ENCODE peak calls at places on chromosomes 5 and 9, in seven cellular contexts. One of them, this sample, is unnamed.

GRCh38 chr9:93093449-93094293 is 2.3 kb upstream of the CARD19 start:
- DNase-seq in fibroblast of lung: no peak
- DNase-seq in mammary epithelial cell: no peak
- DNase-seq in left lung: peak; percentile 71
- DNase-seq in MM.1S: peak; percentile 42
- DNase-seq in stomach: no peak
- DNase-seq in sigmoid colon: peak; percentile 65
- DNase-seq in this sample: peak; percentile 46

GRCh38 chr5:38011641-38012188 is 171.9 kb upstream of the GDNF start:
- DNase-seq in mammary epithelial cell: no peak
- DNase-seq in fibroblast of lung: no peak
- DNase-seq in MM.1S: no peak
- DNase-seq in sigmoid colon: no peak
- DNase-seq in stomach: no peak
- DNase-seq in left lung: no peak
- DNase-seq in this sample: no peak

GRCh38 chr5:40137223-40137622 is 542.5 kb upstream of the PTGER4 start:
- DNase-seq in sigmoid colon: no peak
- DNase-seq in mammary epithelial cell: no peak
- DNase-seq in fibroblast of lung: no peak
- DNase-seq in MM.1S: no peak
- DNase-seq in stomach: no peak
- DNase-seq in left lung: no peak
- DNase-seq in this sample: no peak

GRCh38 chr9:1207681-1208080 is 157.5 kb downstream of the DMRT2 start:
- DNase-seq in stomach: no peak
- DNase-seq in sigmoid colon: no peak
- DNase-seq in mammary epithelial cell: no peak
- DNase-seq in MM.1S: no peak
- DNase-seq in left lung: no peak
- DNase-seq in fibroblast of lung: no peak
- DNase-seq in this sample: no peak

GRCh38 chr9:5557606-5558587 is 47.6 kb downstream of the PDCD1LG2 start:
- DNase-seq in stomach: no peak
- DNase-seq in left lung: no peak
- DNase-seq in fibroblast of lung: peak; percentile 34
- DNase-seq in sigmoid colon: no peak
- DNase-seq in mammary epithelial cell: peak; percentile 53
- DNase-seq in MM.1S: peak; percentile 57
- DNase-seq in this sample: no peak

GRCh38 chr9:70406446-70406862 is 8.0 kb downstream of the KLF9 start:
- DNase-seq in fibroblast of lung: peak; percentile 63
- DNase-seq in stomach: no peak
- DNase-seq in sigmoid colon: peak; percentile 67
- DNase-seq in mammary epithelial cell: no peak
- DNase-seq in MM.1S: no peak
- DNase-seq in left lung: no peak
- DNase-seq in this sample: no peak

GRCh38 chr5:154474267-154474956 is 3.6 kb downstream of the HAND1 start:
- DNase-seq in stomach: no peak
- DNase-seq in mammary epithelial cell: no peak
- DNase-seq in sigmoid colon: no peak
- DNase-seq in MM.1S: no peak
- DNase-seq in fibroblast of lung: no peak
- DNase-seq in left lung: no peak
- DNase-seq in this sample: no peak

GRCh38 chr9:37904647-37905505 is 949 bp upstream of the SLC25A51 start:
- DNase-seq in sigmoid colon: peak; percentile 64
- DNase-seq in fibroblast of lung: peak; percentile 64
- DNase-seq in mammary epithelial cell: peak; percentile 24
- DNase-seq in stomach: no peak
- DNase-seq in MM.1S: peak; percentile 34
- DNase-seq in left lung: no peak
- DNase-seq in this sample: peak; percentile 13

GRCh38 chr5:58294598-58295298 is 165.1 kb downstream of the PLK2 start:
- DNase-seq in fibroblast of lung: peak; percentile 15
- DNase-seq in MM.1S: no peak
- DNase-seq in sigmoid colon: no peak
- DNase-seq in left lung: no peak
- DNase-seq in mammary epithelial cell: peak; percentile 79
- DNase-seq in stomach: no peak
- DNase-seq in this sample: no peak

GRCh38 chr5:179585903-179586511 is 35.7 kb downstream of the RUFY1 start:
- DNase-seq in MM.1S: no peak
- DNase-seq in stomach: no peak
- DNase-seq in sigmoid colon: no peak
- DNase-seq in fibroblast of lung: no peak
- DNase-seq in mammary epithelial cell: no peak
- DNase-seq in left lung: no peak
- DNase-seq in this sample: no peak

GRCh38 chr9:123251324-123251723 is 17.1 kb downstream of the STRBP start:
- DNase-seq in fibroblast of lung: no peak
- DNase-seq in left lung: no peak
- DNase-seq in stomach: no peak
- DNase-seq in mammary epithelial cell: no peak
- DNase-seq in MM.1S: no peak
- DNase-seq in sigmoid colon: no peak
- DNase-seq in this sample: no peak

GRCh38 chr5:54909126-54909525 is 76.3 kb downstream of the ESM1 start:
- DNase-seq in MM.1S: no peak
- DNase-seq in stomach: no peak
- DNase-seq in left lung: no peak
- DNase-seq in sigmoid colon: no peak
- DNase-seq in fibroblast of lung: no peak
- DNase-seq in mammary epithelial cell: no peak
- DNase-seq in this sample: no peak

GRCh38 chr9:105242062-105242461 is 2.4 kb upstream of the SLC44A1 start:
- DNase-seq in stomach: no peak
- DNase-seq in fibroblast of lung: no peak
- DNase-seq in sigmoid colon: no peak
- DNase-seq in MM.1S: no peak
- DNase-seq in mammary epithelial cell: no peak
- DNase-seq in left lung: no peak
- DNase-seq in this sample: no peak

GRCh38 chr9:10438955-10439354 is 173.8 kb downstream of the PTPRD start:
- DNase-seq in stomach: no peak
- DNase-seq in mammary epithelial cell: no peak
- DNase-seq in left lung: no peak
- DNase-seq in fibroblast of lung: no peak
- DNase-seq in sigmoid colon: no peak
- DNase-seq in MM.1S: no peak
- DNase-seq in this sample: no peak

GRCh38 chr9:111386386-111386785 is 56.4 kb upstream of the OR2K2 start:
- DNase-seq in MM.1S: no peak
- DNase-seq in fibroblast of lung: no peak
- DNase-seq in mammary epithelial cell: peak; percentile 11
- DNase-seq in sigmoid colon: no peak
- DNase-seq in stomach: no peak
- DNase-seq in left lung: no peak
- DNase-seq in this sample: no peak

GRCh38 chr5:178152491-178153444 is 917 bp downstream of the NHP2 start:
- DNase-seq in stomach: no peak
- DNase-seq in left lung: no peak
- DNase-seq in sigmoid colon: no peak
- DNase-seq in MM.1S: no peak
- DNase-seq in mammary epithelial cell: no peak
- DNase-seq in fibroblast of lung: no peak
- DNase-seq in this sample: no peak

GRCh38 chr9:134648701-134649525 is 7.3 kb downstream of the COL5A1 start:
- DNase-seq in sigmoid colon: no peak
- DNase-seq in left lung: peak; percentile 51
- DNase-seq in MM.1S: no peak
- DNase-seq in fibroblast of lung: peak; percentile 33
- DNase-seq in mammary epithelial cell: no peak
- DNase-seq in stomach: no peak
- DNase-seq in this sample: no peak
- H3K4me1 ChIP-seq in sigmoid colon: peaks cover 77% of the 10 kb centered on the region
- H3K4me1 ChIP-seq in left lung: peaks cover 6% of the 10 kb centered on the region
- H3K4me1 ChIP-seq in MM.1S: no peaks in the 10 kb centered on the region
- H3K4me1 ChIP-seq in fibroblast of lung: peaks cover 25% of the 10 kb centered on the region
- H3K4me1 ChIP-seq in mammary epithelial cell: peaks cover 5% of the 10 kb centered on the region
- H3K4me1 ChIP-seq in stomach: peaks cover 12% of the 10 kb centered on the region
- H3K4me1 ChIP-seq in this sample: peaks cover 19% of the 10 kb centered on the region

GRCh38 chr5:167217097-167217743 is 1074.2 kb upstream of the WWC1 start:
- DNase-seq in mammary epithelial cell: no peak
- DNase-seq in fibroblast of lung: peak; percentile 32
- DNase-seq in left lung: no peak
- DNase-seq in sigmoid colon: no peak
- DNase-seq in MM.1S: no peak
- DNase-seq in stomach: no peak
- DNase-seq in this sample: no peak
- TF ChIP-seq CTCF in mammary epithelial cell: no peak
- TF ChIP-seq CTCF in fibroblast of lung: no peak
- TF ChIP-seq CTCF in left lung: no peak
- TF ChIP-seq CTCF in sigmoid colon: peak; percentile 12
- TF ChIP-seq CTCF in MM.1S: no peak
- TF ChIP-seq CTCF in stomach: no peak
- TF ChIP-seq CTCF in this sample: peak; percentile 43

GRCh38 chr5:115806986-115807653 is 9.3 kb downstream of the CDO1 start:
- DNase-seq in mammary epithelial cell: no peak
- DNase-seq in fibroblast of lung: no peak
- DNase-seq in sigmoid colon: no peak
- DNase-seq in stomach: no peak
- DNase-seq in MM.1S: no peak
- DNase-seq in left lung: no peak
- DNase-seq in this sample: no peak
- H3K4me1 ChIP-seq in mammary epithelial cell: no peaks in the 10 kb centered on the region
- H3K4me1 ChIP-seq in fibroblast of lung: no peaks in the 10 kb centered on the region
- H3K4me1 ChIP-seq in sigmoid colon: no peaks in the 10 kb centered on the region
- H3K4me1 ChIP-seq in stomach: no peaks in the 10 kb centered on the region
- H3K4me1 ChIP-seq in MM.1S: peaks cover 5% of the 10 kb centered on the region
- H3K4me1 ChIP-seq in left lung: no peaks in the 10 kb centered on the region
- H3K4me1 ChIP-seq in this sample: no peaks in the 10 kb centered on the region

DNA sequence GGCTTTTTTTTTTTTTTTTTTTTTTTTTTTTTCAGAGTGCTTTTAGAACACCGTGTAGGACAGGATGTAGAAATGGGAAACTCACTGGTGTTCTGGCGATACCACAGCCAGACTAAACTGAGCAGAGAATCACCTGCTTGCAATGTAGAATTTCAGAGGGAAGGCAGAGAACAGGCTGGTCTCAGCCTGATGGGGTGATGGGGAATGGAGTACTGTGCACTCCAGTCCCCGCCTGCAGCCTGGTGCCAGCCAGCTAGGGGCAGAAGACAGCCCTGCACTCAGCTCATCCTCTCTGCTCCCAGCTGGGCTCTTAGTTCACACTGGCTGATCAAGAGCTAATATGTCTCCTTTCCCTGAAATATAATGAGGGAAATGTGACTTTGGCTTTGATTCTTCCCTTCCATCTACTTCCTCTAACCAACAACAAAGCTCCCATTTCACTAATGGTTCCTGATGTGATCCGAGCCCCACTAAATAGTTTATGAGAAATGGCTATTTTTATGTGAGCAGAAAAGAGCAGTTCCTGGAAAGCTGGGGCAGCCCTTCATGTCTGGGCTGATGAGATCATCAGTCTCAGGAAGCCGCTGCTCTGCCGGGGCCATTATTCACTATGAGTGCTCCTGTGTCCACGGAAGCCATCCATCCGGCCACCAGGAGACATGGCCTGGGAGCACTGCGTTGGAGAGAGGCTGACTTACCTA is 209.7 kb downstream of the GADD45G start:
- DNase-seq in mammary epithelial cell: no peak
- DNase-seq in MM.1S: no peak
- DNase-seq in fibroblast of lung: no peak
- DNase-seq in sigmoid colon: no peak
- DNase-seq in left lung: no peak
- DNase-seq in stomach: no peak
- DNase-seq in this sample: no peak
- TF ChIP-seq CTCF in mammary epithelial cell: no peak
- TF ChIP-seq CTCF in MM.1S: no peak
- TF ChIP-seq CTCF in fibroblast of lung: no peak
- TF ChIP-seq CTCF in sigmoid colon: no peak
- TF ChIP-seq CTCF in left lung: no peak
- TF ChIP-seq CTCF in stomach: no peak
- TF ChIP-seq CTCF in this sample: no peak

DNA sequence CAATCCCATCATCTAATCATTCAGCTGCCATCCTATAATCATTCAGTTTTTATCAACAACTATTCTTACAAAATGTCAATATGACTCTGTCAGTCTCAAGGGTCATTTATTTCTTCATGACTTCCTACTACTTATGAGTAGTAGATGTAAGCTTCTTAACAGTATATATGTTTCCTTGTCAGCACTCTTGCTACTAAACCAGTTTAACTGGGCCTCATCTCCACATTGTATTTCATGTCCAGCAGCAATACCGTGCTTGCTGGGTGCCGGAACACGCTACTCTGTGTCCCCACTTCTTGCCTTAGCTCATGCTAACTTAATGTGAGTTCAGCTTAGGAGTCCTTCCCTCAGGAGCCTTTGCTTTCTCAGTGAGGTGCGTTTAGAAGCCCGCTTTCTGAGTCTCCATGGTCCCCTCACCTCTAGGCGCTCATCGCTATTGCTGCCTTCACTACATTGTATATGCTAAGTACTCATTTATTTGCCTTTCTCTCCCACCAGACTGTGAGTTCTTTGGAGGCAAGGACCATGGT is 32.9 kb downstream of the ELL2 start:
- DNase-seq in MM.1S: no peak
- DNase-seq in left lung: no peak
- DNase-seq in stomach: no peak
- DNase-seq in mammary epithelial cell: no peak
- DNase-seq in sigmoid colon: no peak
- DNase-seq in fibroblast of lung: no peak
- DNase-seq in this sample: no peak
- H3K4me1 ChIP-seq in MM.1S: peaks cover 67% of the 10 kb centered on the region
- H3K4me1 ChIP-seq in left lung: peaks cover 19% of the 10 kb centered on the region
- H3K4me1 ChIP-seq in stomach: peaks cover 16% of the 10 kb centered on the region
- H3K4me1 ChIP-seq in mammary epithelial cell: peaks cover 24% of the 10 kb centered on the region
- H3K4me1 ChIP-seq in sigmoid colon: no peaks in the 10 kb centered on the region
- H3K4me1 ChIP-seq in fibroblast of lung: peaks cover 5% of the 10 kb centered on the region
- H3K4me1 ChIP-seq in this sample: peaks cover 64% of the 10 kb centered on the region

GRCh38 chr5:93582677-93583524 is at the start of gene NR2F1:
- DNase-seq in MM.1S: peak; percentile 31
- DNase-seq in stomach: peak; percentile 47
- DNase-seq in fibroblast of lung: peak; percentile 100
- DNase-seq in mammary epithelial cell: peak; percentile 92
- DNase-seq in left lung: no peak
- DNase-seq in sigmoid colon: peak; percentile 94
- DNase-seq in this sample: no peak
- TF ChIP-seq CTCF in MM.1S: no peak
- TF ChIP-seq CTCF in stomach: peak; percentile 87
- TF ChIP-seq CTCF in fibroblast of lung: no peak
- TF ChIP-seq CTCF in mammary epithelial cell: no peak
- TF ChIP-seq CTCF in left lung: no peak
- TF ChIP-seq CTCF in sigmoid colon: peak; percentile 92
- TF ChIP-seq CTCF in this sample: no peak

This sample was measured in RWPE2.